ENCODE peak calls at places on chromosomes 7 and 10, in five cellular contexts. P is HEK293T, I is dermis blood vessel endothelial cell, M is T-helper 2 cell, Y is NCI-H69. V is an unnamed sample.

GRCh38 chr7:31432831-31433340 is 81.0 kb upstream of the ITPRID1 start:
- DNase-seq in P (no peak), I (peak), M (no peak), Y (no peak), V (no peak)

GRCh38 chr10:21675157-21675796 is 141.2 kb downstream of the MLLT10 start:
- DNase-seq in P (peak), I (peak), M (no peak), Y (peak), V (no peak)

GRCh38 chr10:43203491-43204393 is 63.1 kb downstream of the RASGEF1A start:
- DNase-seq in P (peak), I (peak), M (peak), Y (no peak), V (no peak)

GRCh38 chr7:17564678-17565209 is 266.3 kb downstream of the AHR start:
- DNase-seq in P (no peak), I (peak), M (no peak), Y (no peak), V (no peak)

GRCh38 chr10:109922353-109922975 is 847 bp downstream of the XPNPEP1 start:
- DNase-seq in P (no peak), I (peak), M (no peak), Y (no peak), V (no peak)

GRCh38 chr7:102273749-102274712 is 12.6 kb upstream of the SH2B2 start:
- DNase-seq in P (no peak), I (no peak), M (no peak), Y (peak), V (no peak)

GRCh38 chr7:42127232-42127622 is 109.8 kb downstream of the GLI3 start:
- DNase-seq in P (no peak), I (no peak), M (no peak), Y (no peak), V (no peak)

GRCh38 chr7:134031835-134032617 is 95.1 kb upstream of the LRGUK start:
- DNase-seq in P (no peak), I (peak), M (no peak), Y (peak), V (no peak)

GRCh38 chr7:133310232-133310852 is 57.5 kb downstream of the EXOC4 start:
- DNase-seq in P (no peak), I (peak), M (no peak), Y (peak), V (no peak)

GRCh38 chr7:12851142-12851541 is 163.7 kb downstream of the ARL4A start:
- DNase-seq in P (no peak), I (no peak), M (no peak), Y (no peak), V (no peak)

GRCh38 chr10:98020784-98021183 is 9.6 kb downstream of the CRTAC1 start:
- DNase-seq in P (no peak), I (no peak), M (no peak), Y (no peak), V (no peak)

GRCh38 chr7:88205179-88205578 is 14.7 kb downstream of the SRI start:
- DNase-seq in P (no peak), I (no peak), M (no peak), Y (no peak), V (no peak)

GRCh38 chr10:115093776-115094361 is 704 bp downstream of the ATRNL1 start:
- DNase-seq in P (peak), I (no peak), M (no peak), Y (peak), V (no peak)

GRCh38 chr10:43217563-43218205 is 49.2 kb downstream of the RASGEF1A start:
- DNase-seq in P (no peak), I (no peak), M (no peak), Y (peak), V (no peak)